ENCODE peak calls at places on chromosomes 13 and 19, in eight cellular contexts. M, X, Q, H, C, S, F and R are unnamed samples.

GRCh38 chr13:113092776-113093579 is 12.6 kb upstream of the F7 start:
- DNase-seq in S (no peak), C (no peak), F (no peak), Q (no peak), X (no peak), M (no peak), H (no peak), R (no peak)

GRCh38 chr19:45405435-45406164 is 731 bp upstream of the PPP1R13L start:
- DNase-seq in Q (peak), X (peak), H (peak), C (peak), F (peak), S (peak), M (peak), R (peak)

GRCh38 chr13:23578411-23579071 is 8.3 kb downstream of the TNFRSF19 start:
- DNase-seq in M (peak), C (peak), F (peak), S (peak), X (peak), H (peak), Q (peak), R (peak)

GRCh38 chr19:10682397-10683063 is 18.7 kb upstream of the QTRT1 start:
- DNase-seq in Q (no peak), X (no peak), C (no peak), F (no peak), H (no peak), M (no peak), S (no peak), R (no peak)

GRCh38 chr13:30572859-30573275 is 44.9 kb upstream of the USPL1 start:
- DNase-seq in X (peak), Q (no peak), F (peak), H (no peak), C (peak), S (no peak), M (no peak), R (no peak)

GRCh38 chr13:30696278-30697176 is 38.8 kb upstream of the ALOX5AP start:
- DNase-seq in C (no peak), H (peak), S (no peak), Q (no peak), M (no peak), X (no peak), F (no peak), R (no peak)

GRCh38 chr19:19866599-19867248 is 1.0 kb downstream of the ZNF253 start:
- DNase-seq in H (peak), M (peak), Q (peak), S (no peak), C (no peak), X (peak), F (peak), R (peak)

GRCh38 chr13:31670831-31671617 is 68.3 kb upstream of the RXFP2 start:
- DNase-seq in C (no peak), M (no peak), Q (no peak), S (no peak), X (no peak), F (peak), H (no peak), R (no peak)

GRCh38 chr13:48526269-48526668 is 6.6 kb downstream of the RCBTB2 start:
- DNase-seq in M (no peak), C (no peak), X (no peak), H (no peak), F (no peak), Q (no peak), S (no peak), R (no peak)

GRCh38 chr19:22617614-22618325 is 16.4 kb upstream of the ZNF492 start:
- DNase-seq in M (no peak), F (no peak), Q (no peak), H (no peak), S (peak), X (no peak), C (no peak), R (no peak)

GRCh38 chr13:27964741-27965323 is 4.3 kb downstream of the CDX2 start:
- DNase-seq in F (no peak), S (no peak), C (no peak), H (no peak), X (no peak), Q (no peak), M (no peak), R (no peak)

GRCh38 chr13:110187501-110188161 is 119.3 kb downstream of the COL4A1 start:
- DNase-seq in C (peak), X (no peak), H (no peak), M (no peak), S (no peak), F (peak), Q (no peak), R (no peak)

GRCh38 chr19:41324921-41325639 is 15.1 kb downstream of the CCDC97 start:
- DNase-seq in Q (no peak), F (peak), C (peak), X (no peak), H (no peak), M (no peak), S (no peak), R (no peak)

GRCh38 chr19:13060964-13061927 is 41.4 kb downstream of the LYL1 start:
- DNase-seq in S (peak), C (peak), Q (peak), H (peak), X (peak), F (peak), M (peak), R (peak)

GRCh38 chr13:48411281-48412099 is 1.4 kb downstream of the LPAR6 start:
- DNase-seq in F (no peak), H (no peak), X (no peak), M (no peak), S (no peak), C (no peak), Q (no peak), R (no peak)

GRCh38 chr19:46634045-46634655 is 1.9 kb downstream of the GNG8 start:
- DNase-seq in S (peak), M (peak), H (peak), F (peak), C (peak), X (peak), Q (peak), R (peak)

GRCh38 chr19:33395561-33396550 is 22.3 kb downstream of the CEBPG start:
- DNase-seq in S (no peak), C (no peak), M (no peak), H (peak), F (peak), X (no peak), Q (no peak), R (no peak)

GRCh38 chr13:49319555-49320350 is 72.0 kb downstream of the CDADC1 start:
- DNase-seq in X (no peak), M (no peak), H (no peak), S (no peak), C (peak), Q (no peak), F (peak), R (no peak)

GRCh38 chr13:94233401-94233800 is 246.1 kb downstream of the DCT start:
- DNase-seq in H (peak), Q (no peak), C (peak), M (no peak), X (no peak), S (no peak), F (peak), R (no peak)

GRCh38 chr13:37383856-37384255 is 214.7 kb downstream of the POSTN start:
- DNase-seq in H (no peak), X (no peak), Q (no peak), S (no peak), C (no peak), M (no peak), F (no peak), R (no peak)

GRCh38 chr19:39032164-39032918 is at the start of gene FBXO27:
- DNase-seq in F (no peak), S (peak), X (peak), Q (no peak), M (peak), H (peak), C (no peak), R (peak)

GRCh38 chr19:19637523-19638251 is 5.8 kb downstream of the GMIP start:
- DNase-seq in H (no peak), S (no peak), C (no peak), X (no peak), M (no peak), F (no peak), Q (no peak), R (peak)

GRCh38 chr13:91353494-91353893 is 6.0 kb downstream of the MIR17HG start:
- DNase-seq in F (no peak), X (no peak), S (no peak), H (no peak), Q (no peak), C (no peak), M (no peak), R (no peak)

GRCh38 chr19:45451181-45451849 is 16.5 kb upstream of the FOSB start:
- DNase-seq in H (no peak), Q (peak), C (peak), F (peak), S (no peak), X (peak), M (no peak), R (no peak)